ENCODE peak calls at places on chromosomes 11 and 22, in ten cellular contexts. K is activated CD4-positive, alpha-beta T cell treated with anti-CD3 and anti-CD28 coated beads for 24 hours; F is amniotic stem cell; E is GM12865; R is AG10803; C is NK-92 treated with Interleukin-12 subunit alpha and Interleukin-12 subunit beta, amount 100 ng/mL, for 24 hours; Z is activated gamma-delta T cell treated with anti-CD3 and anti-CD28 coated beads, Interleukin-2, amount 50 U/mL, for 16 hours; J is IMR-90; X is SHP77; P is non-pigmented ciliary epithelial cell. Y is an unnamed sample.
A peak's percentile ranks its signal among the peaks of the same experiment; 100 is the strongest.

GRCh38 chr22:22598144-22598543 is 39.1 kb upstream of the PRAME start:
- DNase-seq in P (no peak), K (no peak), E (no peak), C (no peak), J (no peak), R (no peak), F (no peak), Z (no peak), X (no peak), Y (no peak)

GRCh38 chr11:77130763-77131513 is 2.9 kb downstream of the MYO7A start:
- DNase-seq in X (no peak), R (peak; percentile 49), C (no peak), F (no peak), P (no peak), E (no peak), K (no peak), Z (no peak), J (peak; percentile 27), Y (no peak)

GRCh38 chr22:39362932-39363331 is 13.1 kb downstream of the SYNGR1 start:
- DNase-seq in R (no peak), K (no peak), E (no peak), Z (no peak), X (no peak), P (no peak), F (no peak), J (no peak), C (no peak), Y (no peak)

GRCh38 chr11:115644846-115645245 is 140.6 kb upstream of the CADM1 start:
- DNase-seq in Z (no peak), P (no peak), E (no peak), R (no peak), K (no peak), X (no peak), C (no peak), J (peak; percentile 65), F (no peak), Y (no peak)

GRCh38 chr11:92136792-92137191 is 87.8 kb upstream of the FAT3 start:
- DNase-seq in R (no peak), F (no peak), C (no peak), J (no peak), P (no peak), X (peak; percentile 32), K (no peak), E (no peak), Z (no peak), Y (no peak)

GRCh38 chr11:2211113-2211971 is 39.7 kb upstream of the TH start:
- DNase-seq in X (peak; percentile 65), P (no peak), F (no peak), Z (no peak), R (no peak), K (no peak), C (no peak), E (no peak), J (no peak), Y (no peak)

GRCh38 chr11:23318670-23319069 is 458.4 kb upstream of the CCDC179 start:
- DNase-seq in R (no peak), Z (no peak), X (no peak), F (no peak), J (no peak), E (no peak), C (no peak), K (no peak), P (no peak), Y (no peak)

GRCh38 chr11:34263462-34264186 is 94.2 kb downstream of the ABTB2 start:
- DNase-seq in F (no peak), C (no peak), J (peak; percentile 82), E (no peak), K (no peak), R (peak; percentile 70), Z (no peak), P (no peak), X (peak; percentile 17), Y (peak; percentile 16)

GRCh38 chr22:26362471-26362870 is 66.6 kb upstream of the ASPHD2 start:
- DNase-seq in C (no peak), R (peak; percentile 68), K (no peak), P (no peak), E (no peak), Z (no peak), X (no peak), J (peak; percentile 6), F (no peak), Y (peak; percentile 33)

GRCh38 chr22:49567894-49568750 is 259.6 kb downstream of the BRD1 start:
- DNase-seq in Z (no peak), X (no peak), C (no peak), K (no peak), J (no peak), P (no peak), R (no peak), F (no peak), E (no peak), Y (no peak)

GRCh38 chr11:6200975-6201374 is 2.0 kb downstream of the OR52W1 start:
- DNase-seq in Z (no peak), R (peak; percentile 30), P (no peak), K (no peak), C (peak; percentile 37), E (no peak), X (no peak), F (no peak), J (no peak), Y (no peak)

GRCh38 chr11:69361466-69361865 is 67.5 kb downstream of the MYEOV start:
- DNase-seq in C (no peak), E (no peak), X (no peak), J (no peak), R (no peak), P (no peak), K (no peak), F (no peak), Z (no peak), Y (no peak)

GRCh38 chr11:100930185-100930778 is 199.3 kb downstream of the PGR start:
- DNase-seq in E (peak; percentile 41), R (peak; percentile 73), C (no peak), J (peak; percentile 81), K (no peak), P (no peak), F (peak; percentile 21), Z (no peak), X (peak; percentile 64), Y (peak; percentile 76)

GRCh38 chr11:109697140-109697843 is 275.3 kb downstream of the C11orf87 start:
- DNase-seq in R (peak; percentile 58), P (no peak), F (peak; percentile 2), E (peak; percentile 55), Z (no peak), K (no peak), C (no peak), X (peak; percentile 47), J (peak; percentile 50), Y (peak; percentile 63)

GRCh38 chr11:8204596-8204995 is 35.8 kb upstream of the RIC3 start:
- DNase-seq in E (no peak), P (no peak), X (no peak), C (no peak), J (no peak), F (no peak), R (no peak), K (no peak), Z (no peak), Y (no peak)

GRCh38 chr11:125451400-125452124 is 44.5 kb downstream of the FEZ1 start:
- DNase-seq in K (no peak), C (no peak), X (no peak), J (peak; percentile 25), Z (no peak), F (no peak), E (peak; percentile 26), P (no peak), R (no peak), Y (no peak)

GRCh38 chr22:41352058-41352457 is 29.7 kb upstream of the TEF start:
- DNase-seq in Z (no peak), F (no peak), J (peak; percentile 55), P (no peak), X (no peak), C (no peak), R (peak; percentile 82), K (no peak), E (no peak), Y (peak; percentile 33)

GRCh38 chr22:24579242-24579569 is 13.7 kb downstream of the LRRC75B start:
- DNase-seq in J (no peak), P (no peak), R (no peak), F (no peak), Z (no peak), X (no peak), K (no peak), C (no peak), E (no peak), Y (no peak)

GRCh38 chr22:40855104-40855959 is 1.1 kb downstream of the ST13 start:
- DNase-seq in C (no peak), K (no peak), X (no peak), Z (no peak), J (no peak), F (no peak), P (no peak), E (peak; percentile 3), R (peak; percentile 49), Y (peak; percentile 76)

GRCh38 chr22:28822930-28823481 is 22.6 kb upstream of the XBP1 start:
- DNase-seq in J (no peak), C (no peak), P (no peak), K (no peak), R (no peak), Z (no peak), X (peak; percentile 93), E (peak; percentile 70), F (no peak), Y (no peak)

GRCh38 chr11:62105611-62106245 is 18.1 kb upstream of the INCENP start:
- DNase-seq in F (no peak), K (no peak), P (no peak), X (no peak), Z (no peak), R (peak; percentile 77), C (no peak), J (peak; percentile 47), E (no peak), Y (no peak)

GRCh38 chr22:47048123-47049077 is 285.9 kb downstream of the TBC1D22A start:
- DNase-seq in F (no peak), K (no peak), J (no peak), R (no peak), P (no peak), X (no peak), Z (no peak), C (peak; percentile 21), E (no peak), Y (no peak)

GRCh38 chr11:122168218-122168617 is 52.2 kb upstream of the BLID start:
- DNase-seq in P (no peak), K (no peak), F (no peak), C (no peak), Z (no peak), X (no peak), R (no peak), J (no peak), E (no peak), Y (no peak)

GRCh38 chr22:20674998-20675397 is 98.9 kb upstream of the SERPIND1 start:
- DNase-seq in F (no peak), X (no peak), E (no peak), R (no peak), C (no peak), K (no peak), Z (no peak), J (no peak), P (no peak), Y (no peak)

GRCh38 chr11:66868726-66869291 is 11.9 kb downstream of the LRFN4 start:
- DNase-seq in J (no peak), F (no peak), K (peak; percentile 68), Z (peak; percentile 72), P (no peak), E (peak; percentile 86), X (peak; percentile 37), R (no peak), C (no peak), Y (peak; percentile 70)

GRCh38 chr11:79078999-79079398 is 361.8 kb downstream of the TENM4 start:
- DNase-seq in P (no peak), C (no peak), Z (no peak), R (no peak), E (no peak), X (peak; percentile 61), F (no peak), J (no peak), K (no peak), Y (no peak)

GRCh38 chr22:43475549-43476076 is 63.8 kb downstream of the MPPED1 start:
- DNase-seq in C (no peak), E (no peak), K (no peak), R (no peak), P (no peak), F (no peak), X (no peak), J (no peak), Z (no peak), Y (no peak)

GRCh38 chr22:39699631-39700348 is 129.2 kb downstream of the CACNA1I start:
- DNase-seq in F (no peak), Z (no peak), K (no peak), J (no peak), P (no peak), X (peak; percentile 57), E (no peak), C (no peak), R (no peak), Y (no peak)